ENCODE peak calls at places on chromosomes 13 and 19, in ten cellular contexts. N is CD4-positive, CD25-positive, alpha-beta regulatory T cell; C is uterus; K is astrocyte of the cerebellum; X is body of pancreas; T is Panc1; Y is sigmoid colon; I is BE2C; L is psoas muscle; E is cardiac fibroblast. G is an unnamed sample.

GRCh38 chr13:49165798-49166752 is 54.1 kb upstream of the MLNR start:
- DNase-seq in N (no peak), C (no peak), K (no peak), X (no peak), T (no peak), Y (no peak), I (no peak), L (no peak), E (no peak), G (no peak)

GRCh38 chr13:114203536-114203935 is 24.5 kb downstream of the CFAP97D2 start:
- DNase-seq in N (peak), C (no peak), K (no peak), X (no peak), T (no peak), Y (no peak), I (no peak), L (no peak), E (no peak), G (no peak)

GRCh38 chr19:19256072-19256969 is 16.8 kb downstream of the TM6SF2 start:
- DNase-seq in N (no peak), C (no peak), K (no peak), X (no peak), T (no peak), Y (no peak), I (peak), L (no peak), E (no peak), G (no peak)

GRCh38 chr13:58024103-58024502 is 392.6 kb downstream of the PCDH17 start:
- DNase-seq in N (no peak), C (no peak), K (no peak), X (no peak), T (no peak), Y (peak), I (no peak), L (no peak), E (no peak), G (no peak)

GRCh38 chr13:54305377-54305776 is 1276.8 kb downstream of the OLFM4 start:
- DNase-seq in N (no peak), C (no peak), K (no peak), X (no peak), T (no peak), Y (no peak), I (no peak), L (no peak), E (no peak), G (no peak)

GRCh38 chr13:40666905-40667621 is 622 bp upstream of the FOXO1 start:
- DNase-seq in N (no peak), C (peak), K (no peak), X (peak), T (no peak), Y (peak), I (peak), L (peak), E (no peak), G (peak)

GRCh38 chr13:40236566-40237168 is 429.8 kb downstream of the FOXO1 start:
- DNase-seq in N (no peak), C (peak), K (no peak), X (peak), T (no peak), Y (peak), I (no peak), L (peak), E (peak), G (peak)

GRCh38 chr13:26678796-26679195 is 81.8 kb downstream of the GPR12 start:
- DNase-seq in N (no peak), C (no peak), K (no peak), X (no peak), T (no peak), Y (no peak), I (no peak), L (no peak), E (no peak), G (peak)

GRCh38 chr19:6667114-6667627 is 2.8 kb downstream of the TNFSF14 start:
- DNase-seq in N (no peak), C (no peak), K (no peak), X (no peak), T (no peak), Y (no peak), I (no peak), L (no peak), E (no peak), G (no peak)

GRCh38 chr13:21069561-21070004 is 8.2 kb upstream of the LATS2 start:
- DNase-seq in N (no peak), C (peak), K (peak), X (no peak), T (peak), Y (peak), I (no peak), L (no peak), E (peak), G (no peak)

GRCh38 chr19:44202974-44203373 is 9.4 kb upstream of the ZNF227 start:
- DNase-seq in N (no peak), C (no peak), K (no peak), X (no peak), T (no peak), Y (no peak), I (no peak), L (no peak), E (no peak), G (no peak)

GRCh38 chr19:30968841-30969399 is 380.3 kb downstream of the TSHZ3 start:
- DNase-seq in N (no peak), C (no peak), K (no peak), X (no peak), T (no peak), Y (no peak), I (no peak), L (no peak), E (no peak), G (no peak)

GRCh38 chr19:17293605-17294004 is 9.6 kb downstream of the ABHD8 start:
- DNase-seq in N (no peak), C (no peak), K (no peak), X (no peak), T (no peak), Y (no peak), I (no peak), L (no peak), E (no peak), G (no peak)
- H3K4me3 ChIP-seq in N (no peak), C (no peak), K (no peak), X (no peak), T (no peak), Y (no peak), I (no peak), L (no peak), E (no peak), G (no peak)

DNA sequence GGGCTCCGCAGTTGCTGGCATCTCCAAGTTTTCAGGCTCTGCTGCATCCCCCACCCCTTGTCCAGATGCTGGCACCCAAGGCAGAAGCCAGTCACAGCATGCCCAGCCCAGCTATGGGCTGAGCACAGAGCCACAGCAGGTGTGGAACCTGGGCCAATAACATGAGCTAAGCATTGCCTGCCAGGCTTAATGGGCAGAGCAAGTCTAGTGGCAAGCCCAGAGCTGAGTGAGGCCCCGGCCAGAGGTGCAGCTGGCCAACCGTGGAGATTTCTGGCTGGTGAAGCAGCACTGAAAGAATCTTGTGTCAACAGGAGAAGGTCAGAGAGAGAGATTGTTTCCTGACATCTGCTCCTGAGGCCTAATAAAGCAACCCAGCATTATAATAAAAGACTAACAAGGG is 111.0 kb downstream of the B3GLCT start:
- DNase-seq in N (no peak), C (no peak), K (no peak), X (peak), T (no peak), Y (no peak), I (no peak), L (peak), E (no peak), G (no peak)
- H3K4me3 ChIP-seq in N (no peak), C (no peak), K (no peak), X (no peak), T (no peak), Y (no peak), I (no peak), L (no peak), E (no peak), G (no peak)

GRCh38 chr19:9205506-9206113 is 13.8 kb downstream of the OR7D4 start:
- DNase-seq in N (peak), C (peak), K (peak), X (peak), T (peak), Y (peak), I (peak), L (peak), E (peak), G (peak)
- H3K4me3 ChIP-seq in N (peak), C (peak), K (peak), X (no peak), T (peak), Y (peak), I (peak), L (peak), E (peak), G (peak)

GRCh38 chr19:50152578-50152977 is 10.5 kb downstream of the IZUMO2 start:
- DNase-seq in N (no peak), C (no peak), K (no peak), X (no peak), T (no peak), Y (no peak), I (no peak), L (no peak), E (no peak), G (no peak)

GRCh38 chr19:50148528-50148927 is 14.6 kb downstream of the IZUMO2 start:
- DNase-seq in N (no peak), C (no peak), K (no peak), X (no peak), T (no peak), Y (no peak), I (no peak), L (no peak), E (no peak), G (no peak)

GRCh38 chr19:50147462-50148423 is 15.3 kb downstream of the IZUMO2 start:
- DNase-seq in N (peak), C (peak), K (peak), X (peak), T (peak), Y (peak), I (peak), L (peak), E (peak), G (peak)
- H3K4me3 ChIP-seq in N (peak), C (peak), K (peak), X (peak), T (peak), Y (peak), I (peak), L (peak), E (peak), G (peak)

DNA sequence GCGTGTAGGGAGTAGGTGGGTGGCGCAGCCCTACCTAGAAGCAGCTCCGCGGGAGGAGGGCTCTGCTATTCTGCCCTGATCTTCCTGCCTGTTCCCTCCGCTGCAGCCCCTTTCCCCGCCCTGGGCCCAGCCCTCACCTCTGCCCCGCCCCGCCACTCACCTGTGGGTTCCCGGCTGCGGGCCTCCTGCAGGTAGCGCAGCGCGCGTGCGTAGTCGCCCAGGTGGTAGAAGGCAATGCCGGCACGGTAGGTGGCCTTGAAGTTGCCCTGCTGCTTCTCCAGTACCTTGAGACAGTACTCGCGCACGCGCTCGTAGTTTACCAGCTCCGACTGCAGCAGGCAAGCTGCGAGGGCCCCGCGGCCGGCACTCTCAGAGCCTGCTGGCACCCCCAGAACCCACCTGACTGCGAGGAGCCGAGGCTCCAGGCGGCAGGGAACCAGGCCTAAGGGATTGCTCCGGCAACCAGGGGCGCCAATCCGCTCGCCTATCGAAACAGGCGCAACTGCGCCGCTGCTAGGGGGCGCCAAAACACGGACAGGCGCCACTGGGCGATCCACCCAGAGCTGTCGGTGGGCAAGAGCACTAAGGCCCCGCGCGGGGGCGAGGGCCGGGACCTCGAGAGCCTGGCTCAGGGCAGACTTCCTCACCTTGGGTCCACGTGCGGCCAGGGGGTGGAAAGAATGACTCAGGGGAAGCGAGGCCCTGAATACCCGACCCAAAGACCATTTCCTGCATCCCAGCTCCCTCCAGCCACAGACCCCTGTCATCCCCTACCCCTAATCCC is 965 bp downstream of the TTC9B start:
- DNase-seq in N (peak), C (no peak), K (no peak), X (peak), T (peak), Y (no peak), I (no peak), L (peak), E (no peak), G (no peak)
- H3K4me3 ChIP-seq in N (no peak), C (no peak), K (no peak), X (no peak), T (peak), Y (no peak), I (no peak), L (peak), E (no peak), G (no peak)

GRCh38 chr13:66693656-66694055 is 536.5 kb downstream of the PCDH9 start:
- DNase-seq in N (no peak), C (no peak), K (no peak), X (no peak), T (no peak), Y (no peak), I (no peak), L (no peak), E (no peak), G (no peak)

GRCh38 chr13:66689628-66690027 is 540.5 kb downstream of the PCDH9 start:
- DNase-seq in N (no peak), C (no peak), K (no peak), X (no peak), T (no peak), Y (no peak), I (peak), L (no peak), E (peak), G (no peak)

GRCh38 chr13:66691149-66691548 is 539.0 kb downstream of the PCDH9 start:
- DNase-seq in N (no peak), C (no peak), K (no peak), X (no peak), T (no peak), Y (no peak), I (no peak), L (no peak), E (peak), G (no peak)

GRCh38 chr13:66689037-66689619 is 541.0 kb downstream of the PCDH9 start:
- DNase-seq in N (no peak), C (no peak), K (no peak), X (no peak), T (no peak), Y (no peak), I (no peak), L (no peak), E (peak), G (no peak)
- H3K4me3 ChIP-seq in N (no peak), C (no peak), K (no peak), X (no peak), T (no peak), Y (no peak), I (peak), L (no peak), E (no peak), G (no peak)

G was measured in aorta.